ENCODE peak calls at places on chromosomes 4 and X, in nine cellular contexts. L is astrocyte of the spinal cord; N is NCI-H446; S is SW480; F is tibial nerve; K is astrocyte; P is right cardiac atrium; X is activated T-helper 1 cell treated with anti-CD3 and anti-CD28 coated beads, Interleukin-2, amount 50 U/mL, for 16 hours; U is nucleus accumbens. M is an unnamed sample.

GRCh38 chr4:71586087-71586763 is 197.7 kb downstream of the GC start:
- DNase-seq in P (no peak), X (no peak), U (no peak), L (no peak), N (no peak), K (no peak), F (no peak), S (no peak), M (no peak)

GRCh38 chr4:150960818-150961217 is 54.3 kb downstream of the LRBA start:
- DNase-seq in S (no peak), P (peak; percentile 44), N (peak; percentile 23), K (no peak), L (no peak), X (no peak), F (no peak), U (no peak), M (no peak)

GRCh38 chr4:95549246-95550138 is 719 bp upstream of the UNC5C start:
- DNase-seq in P (peak; percentile 93), S (no peak), U (peak; percentile 74), L (peak; percentile 63), X (no peak), F (peak; percentile 25), N (peak; percentile 41), K (peak; percentile 52), M (no peak)

GRCh38 chrX:143319526-143319925 is 197.7 kb downstream of the SPANXN3 start:
- DNase-seq in F (no peak), N (no peak), P (no peak), K (no peak), S (no peak), L (no peak), X (no peak), U (no peak), M (no peak)

GRCh38 chr4:107757860-107758476 is 37.9 kb upstream of the PAPSS1 start:
- DNase-seq in N (peak; percentile 28), K (peak; percentile 11), F (no peak), L (peak; percentile 56), S (peak; percentile 53), P (no peak), X (no peak), U (no peak), M (no peak)

GRCh38 chrX:130108647-130109428 is 1.5 kb downstream of the ELF4 start:
- DNase-seq in U (no peak), X (no peak), N (peak; percentile 35), F (no peak), K (no peak), S (peak; percentile 30), L (peak; percentile 24), P (peak; percentile 70), M (no peak)

GRCh38 chr4:129246850-129247542 is 151.0 kb downstream of the C4orf33 start:
- DNase-seq in L (no peak), P (no peak), N (no peak), S (no peak), U (no peak), K (no peak), F (no peak), X (no peak), M (no peak)

GRCh38 chr4:40515398-40516293 is 114.0 kb downstream of the RBM47 start:
- DNase-seq in L (no peak), F (no peak), U (no peak), N (no peak), P (peak; percentile 54), K (no peak), S (peak; percentile 75), X (no peak), M (no peak)

GRCh38 chr4:145034727-145035211 is 63.2 kb downstream of the ANAPC10 start:
- DNase-seq in P (no peak), L (peak; percentile 89), S (no peak), X (no peak), N (no peak), K (peak; percentile 84), U (no peak), F (no peak), M (no peak)